ENCODE peak calls at places on chromosome 20, in nine cellular contexts. H, R, N, P, X, B, I, F and Y are unnamed samples.

GRCh38 chr20:30811896-30812671 is 445.4 kb upstream of the DEFB115 start:
- DNase-seq in H (peak), R (peak), N (peak), P (peak), X (peak), B (no peak), I (peak), F (peak), Y (no peak)

GRCh38 chr20:38272398-38272797 is 11.9 kb upstream of the KIAA1755 start:
- DNase-seq in H (no peak), R (no peak), N (peak), P (no peak), X (peak), B (no peak), I (no peak), F (no peak), Y (no peak)

GRCh38 chr20:46054606-46055005 is 25.6 kb downstream of the SLC12A5 start:
- DNase-seq in H (no peak), R (no peak), N (no peak), P (no peak), X (no peak), B (no peak), I (no peak), F (peak), Y (no peak)

GRCh38 chr20:41047975-41048305 is 19.3 kb downstream of the TOP1 start:
- DNase-seq in H (no peak), R (no peak), N (peak), P (no peak), X (peak), B (no peak), I (no peak), F (no peak), Y (no peak)

GRCh38 chr20:21315138-21315537 is 12.0 kb downstream of the XRN2 start:
- DNase-seq in H (no peak), R (no peak), N (peak), P (no peak), X (peak), B (no peak), I (peak), F (no peak), Y (no peak)

GRCh38 chr20:41249781-41250281 is 67.7 kb downstream of the ZHX3 start:
- DNase-seq in H (no peak), R (no peak), N (peak), P (peak), X (peak), B (no peak), I (peak), F (no peak), Y (no peak)

GRCh38 chr20:818001-818664 is 15.4 kb upstream of the FAM110A start:
- DNase-seq in H (no peak), R (no peak), N (no peak), P (no peak), X (no peak), B (no peak), I (no peak), F (no peak), Y (no peak)

GRCh38 chr20:1375515-1375914 is 17.3 kb downstream of the FKBP1A start:
- DNase-seq in H (no peak), R (no peak), N (peak), P (no peak), X (peak), B (no peak), I (no peak), F (no peak), Y (no peak)

GRCh38 chr20:58243653-58244410 is 15.4 kb upstream of the ANKRD60 start:
- DNase-seq in H (no peak), R (no peak), N (no peak), P (no peak), X (no peak), B (no peak), I (no peak), F (no peak), Y (no peak)

DNA sequence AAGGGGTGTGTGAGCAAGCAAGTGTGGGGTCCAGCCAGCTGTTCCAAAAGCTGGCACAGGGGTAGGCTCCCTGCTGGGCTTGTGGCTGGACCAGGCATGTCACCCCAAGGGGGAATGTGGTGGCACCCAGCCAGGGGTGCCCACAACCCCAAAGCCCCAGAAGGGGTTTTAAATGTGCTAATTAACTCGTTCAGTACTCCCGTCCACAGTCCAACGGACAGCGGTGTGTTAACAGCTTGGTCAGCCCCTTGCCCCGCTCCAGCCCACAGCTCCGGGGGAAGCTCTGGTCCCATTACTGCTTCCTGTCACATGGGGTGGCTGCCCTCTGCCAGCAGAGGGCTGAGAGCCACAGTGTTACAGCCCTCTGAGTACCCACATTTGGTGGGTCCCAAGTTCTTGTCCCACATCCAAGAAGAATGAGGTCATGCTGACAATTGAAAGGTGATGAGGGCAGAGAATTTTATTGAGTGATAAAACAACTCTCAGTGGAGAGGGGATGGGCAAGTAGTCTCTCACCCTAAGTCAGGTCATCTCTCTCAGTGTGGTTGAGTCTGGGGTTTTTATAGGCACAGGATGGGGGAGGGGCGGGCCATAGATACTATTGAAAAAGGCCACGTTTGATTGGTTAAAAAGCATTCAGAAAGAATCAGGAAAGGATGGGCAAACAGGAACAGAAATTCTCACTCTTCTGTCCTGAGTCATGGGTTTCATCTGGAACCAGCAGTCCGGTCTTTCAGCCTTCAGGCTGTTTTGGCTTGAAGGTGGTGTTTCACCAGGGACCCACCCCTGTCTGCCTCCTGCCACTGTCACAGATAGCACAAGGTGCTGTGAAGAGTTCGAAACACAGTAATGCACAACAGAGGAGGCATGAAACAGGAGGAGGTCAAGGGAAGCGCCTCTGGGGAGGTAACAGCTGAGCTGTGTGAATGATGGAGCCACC is 238.5 kb downstream of the NFATC2 start:
- DNase-seq in H (no peak), R (no peak), N (no peak), P (no peak), X (no peak), B (no peak), I (no peak), F (no peak), Y (no peak)
- TF ChIP-seq CTCF in H (no peak), R (no peak), N (no peak), P (no peak), X (no peak), B (no peak), I (no peak), F (no peak), Y (no peak)

DNA sequence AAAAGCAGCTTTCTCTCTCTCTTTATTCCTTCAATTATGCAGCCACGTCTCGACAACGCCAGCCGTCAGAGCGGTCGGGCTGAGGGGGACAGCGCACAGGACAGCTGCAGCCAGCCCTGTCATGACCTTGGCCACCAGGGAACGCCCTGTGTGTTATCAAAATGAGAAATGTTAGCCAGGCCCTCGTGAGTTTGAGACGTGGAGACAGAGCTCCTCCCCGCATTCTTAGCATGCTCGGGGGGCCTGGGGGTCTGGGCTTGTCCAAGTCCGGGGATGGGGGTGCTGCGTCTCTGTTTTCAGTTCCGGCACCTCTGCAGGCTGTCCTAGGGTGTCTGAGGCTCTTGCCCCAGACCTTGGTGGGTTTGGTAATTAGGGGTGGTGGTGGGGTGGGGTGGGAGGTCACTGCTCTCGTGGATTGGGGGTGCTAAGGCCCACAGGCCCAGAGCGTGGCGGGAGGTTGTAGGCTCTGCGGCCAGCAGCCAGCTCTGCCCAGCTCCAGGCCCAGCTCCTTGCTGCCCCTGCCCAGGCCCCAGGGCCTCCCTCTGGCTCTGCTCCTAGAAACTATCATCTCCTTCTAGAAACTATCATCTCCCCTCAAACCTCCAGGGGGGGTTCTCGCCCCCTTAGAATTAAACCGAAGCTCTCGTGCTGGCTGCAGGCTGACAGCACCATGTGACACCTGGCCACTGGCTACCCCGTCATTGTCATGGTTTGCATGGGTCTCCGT is 54.3 kb upstream of the GATA5 start:
- DNase-seq in H (no peak), R (no peak), N (no peak), P (no peak), X (no peak), B (no peak), I (no peak), F (no peak), Y (no peak)
- TF ChIP-seq CTCF in H (no peak), R (no peak), N (no peak), P (no peak), X (no peak), B (no peak), I (no peak), F (no peak), Y (no peak)

DNA sequence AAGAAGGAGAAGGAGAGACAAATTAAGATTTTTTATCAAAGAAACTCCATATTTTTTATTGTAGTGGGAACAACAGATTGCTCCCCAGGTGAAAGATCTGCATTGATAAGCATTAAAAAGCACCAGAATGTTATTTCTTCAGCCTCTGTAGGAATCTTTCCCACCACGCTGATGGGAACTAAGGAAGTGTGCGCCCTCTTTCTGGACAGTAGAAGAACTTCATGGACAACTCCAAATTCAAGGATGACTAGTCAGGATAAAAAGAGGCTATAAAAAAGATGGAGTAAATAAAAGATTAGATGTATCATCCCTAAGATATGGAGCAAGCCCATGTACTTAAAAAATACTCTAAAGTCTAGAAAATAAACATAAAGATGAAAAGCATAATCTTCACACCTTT is 45.8 kb upstream of the PAK5 start:
- DNase-seq in H (no peak), R (no peak), N (no peak), P (no peak), X (no peak), B (no peak), I (no peak), F (no peak), Y (no peak)
- TF ChIP-seq CTCF in H (no peak), R (no peak), N (no peak), P (no peak), X (no peak), B (no peak), I (no peak), F (no peak), Y (no peak)

DNA sequence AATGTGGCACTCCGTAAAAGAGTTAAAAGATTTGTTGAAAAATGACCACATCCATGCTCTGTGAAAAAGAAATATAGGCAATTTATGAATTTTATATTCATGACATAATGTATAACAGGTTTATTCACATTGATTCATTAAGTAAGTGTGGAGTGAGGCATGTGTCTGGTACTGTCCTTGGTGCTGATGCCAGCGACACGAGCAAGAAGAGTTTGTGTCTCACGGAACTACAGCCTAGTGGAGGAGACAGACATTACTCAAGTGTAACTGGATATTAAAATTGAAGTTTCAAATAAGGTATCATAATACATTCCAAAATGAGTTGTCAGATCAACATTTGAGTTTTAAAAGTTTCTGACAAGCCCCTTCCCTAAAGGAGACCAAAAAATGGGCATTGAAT is 158.2 kb upstream of the PRND start:
- DNase-seq in H (no peak), R (no peak), N (peak), P (peak), X (peak), B (peak), I (peak), F (no peak), Y (no peak)
- TF ChIP-seq CTCF in H (no peak), R (no peak), N (peak), P (no peak), X (peak), B (peak), I (no peak), F (no peak), Y (no peak)